ENCODE peak calls at places on chromosomes 3 and 15, in four cellular contexts. K, Q, M and Y are unnamed samples.

GRCh38 chr3:114377426-114377825 is 83.6 kb downstream of the TIGIT start:
- DNase-seq in Q (no peak), M (no peak), K (no peak), Y (no peak)

GRCh38 chr15:28123408-28124023 is 24.4 kb upstream of the OCA2 start:
- DNase-seq in M (peak; percentile 78), K (peak; percentile 88), Q (no peak), Y (peak; percentile 80)

GRCh38 chr15:63043391-63044076 is 987 bp downstream of the TPM1 start:
- DNase-seq in Q (no peak), M (peak; percentile 71), K (no peak), Y (peak; percentile 42)

GRCh38 chr15:69951511-69952209 is 146.1 kb downstream of the TLE3 start:
- DNase-seq in M (no peak), Q (peak; percentile 5), K (no peak), Y (no peak)

GRCh38 chr3:87410110-87410509 is 133.7 kb upstream of the POU1F1 start:
- DNase-seq in Q (no peak), K (no peak), M (no peak), Y (no peak)

GRCh38 chr3:194272861-194273266 is 78.3 kb downstream of the CPN2 start:
- DNase-seq in M (no peak), K (no peak), Q (no peak), Y (no peak)

GRCh38 chr15:41558400-41559238 is at the start of gene TYRO3:
- DNase-seq in Q (no peak), K (peak; percentile 76), M (peak; percentile 77), Y (peak; percentile 72)

GRCh38 chr3:141266797-141267555 is 35.4 kb downstream of the PXYLP1 start:
- DNase-seq in K (no peak), Q (no peak), M (no peak), Y (no peak)

DNA sequence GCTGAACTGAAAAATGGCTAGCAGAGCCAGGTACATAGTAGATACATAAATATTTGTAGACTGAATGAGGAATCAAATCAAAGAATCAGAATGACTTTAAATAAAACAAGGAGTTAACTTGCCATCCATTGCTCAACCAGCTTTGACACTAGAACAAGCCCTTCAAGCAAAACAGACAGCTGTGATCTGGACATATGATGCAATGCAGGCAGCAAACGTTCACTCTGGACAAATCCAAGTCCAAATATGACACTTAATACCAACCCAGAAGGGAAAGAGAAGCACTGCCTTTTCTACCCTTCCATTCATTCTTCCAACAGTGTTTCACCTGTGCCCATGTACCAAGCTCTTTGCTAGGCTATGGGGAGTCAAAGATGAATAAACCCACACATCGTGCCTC is 4.5 kb downstream of the THRB start:
- DNase-seq in K (no peak), M (no peak), Q (no peak), Y (no peak)
- H3K4me1 ChIP-seq in K (no peaks in the 10 kb centered on the region), M (peaks cover 13% of the 10 kb centered on the region), Q (peaks cover 20% of the 10 kb centered on the region), Y (peaks cover 15% of the 10 kb centered on the region)

DNA sequence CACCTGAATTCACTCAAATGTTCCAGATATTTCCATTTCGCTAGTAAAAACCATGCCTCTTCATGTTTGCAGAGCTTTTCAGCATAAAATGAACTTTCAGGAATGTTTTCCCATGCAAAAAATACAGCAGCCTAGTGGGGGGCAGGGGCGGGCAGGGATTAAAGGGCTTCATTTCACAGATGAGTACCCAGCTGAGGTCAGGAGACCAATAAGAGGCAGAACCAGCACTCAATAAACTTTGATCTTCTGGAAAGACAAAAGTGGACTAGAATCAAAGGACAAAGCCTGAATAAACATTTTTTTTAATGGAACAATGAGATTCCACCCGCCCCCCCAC is 8.0 kb downstream of the KLHL25 start:
- DNase-seq in Q (no peak), K (no peak), M (no peak), Y (no peak)
- H3K9me3 ChIP-seq in Q (no peaks in the 10 kb centered on the region), K (no peaks in the 10 kb centered on the region), M (no peaks in the 10 kb centered on the region), Y (no peaks in the 10 kb centered on the region)

GRCh38 chr15:74375303-74375693 is 7.9 kb upstream of the CYP11A1 start:
- DNase-seq in Q (peak; percentile 96), K (peak; percentile 86), M (peak; percentile 83), Y (peak; percentile 84)
- H3K4me3 ChIP-seq in Q (no peak overlapping the region), K (no peak overlapping the region), M (no peak overlapping the region), Y (no peak overlapping the region)

GRCh38 chr3:10384541-10385360 is 63.8 kb upstream of the SEC13 start:
- DNase-seq in Q (no peak), M (no peak), K (no peak), Y (no peak)

GRCh38 chr3:10380906-10381795 is 60.2 kb upstream of the SEC13 start:
- DNase-seq in Q (no peak), M (no peak), K (no peak), Y (no peak)

GRCh38 chr3:10386121-10386520 is 65.2 kb upstream of the SEC13 start:
- DNase-seq in K (no peak), M (no peak), Q (no peak), Y (no peak)

GRCh38 chr3:10383850-10384248 is 62.9 kb upstream of the SEC13 start:
- DNase-seq in K (no peak), M (no peak), Q (no peak), Y (no peak)

GRCh38 chr3:10382892-10383849 is 62.3 kb upstream of the SEC13 start:
- DNase-seq in M (no peak), Q (no peak), K (no peak), Y (no peak)
- H3K4me1 ChIP-seq in M (no peaks in the 10 kb centered on the region), Q (no peaks in the 10 kb centered on the region), K (peaks cover 4% of the 10 kb centered on the region), Y (no peaks in the 10 kb centered on the region)

GRCh38 chr15:90907051-90907660 is 4.1 kb downstream of the MAN2A2 start:
- DNase-seq in M (peak; percentile 26), Q (no peak), K (no peak), Y (no peak)
- H3K9me3 ChIP-seq in M (no peaks in the 10 kb centered on the region), Q (no peaks in the 10 kb centered on the region), K (no peaks in the 10 kb centered on the region), Y (no peaks in the 10 kb centered on the region)

DNA sequence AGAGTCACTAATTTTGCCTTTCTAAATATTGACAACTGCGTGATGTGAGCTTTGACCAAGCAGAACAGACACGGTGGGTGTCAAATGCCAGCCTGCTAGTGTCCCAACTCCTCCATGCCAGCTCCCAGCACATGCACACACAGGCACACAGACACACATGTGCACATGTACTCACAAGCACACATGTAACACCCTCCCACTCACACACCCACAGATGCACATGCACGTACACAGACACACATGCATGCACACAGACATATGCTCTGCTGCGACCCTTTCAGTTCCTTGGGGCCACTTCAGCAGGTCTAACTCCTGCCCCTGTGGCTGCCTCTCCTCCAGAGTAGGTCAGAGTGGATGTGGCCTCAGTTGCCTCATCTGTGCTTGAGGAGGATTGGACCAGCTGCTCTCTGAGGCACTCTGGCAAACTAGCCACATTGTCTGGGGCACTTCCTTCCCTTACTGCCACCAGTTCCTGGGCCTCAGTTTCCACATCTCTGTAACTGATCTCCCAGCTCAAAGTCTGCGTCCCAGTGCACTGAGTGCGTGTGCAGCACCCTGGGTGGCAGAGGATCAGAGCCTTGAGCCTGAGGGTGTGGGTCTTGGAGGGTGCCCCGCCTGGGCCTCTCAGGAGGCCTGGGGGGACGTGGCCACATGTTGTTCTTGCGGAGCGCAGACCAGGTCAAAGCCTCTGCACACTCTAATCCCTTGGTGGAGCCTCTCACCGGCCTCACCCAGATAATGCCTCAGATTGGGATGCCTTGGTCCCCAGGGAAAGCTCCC is 55.0 kb upstream of the PRR23E start:
- DNase-seq in M (no peak), K (no peak), Q (no peak), Y (no peak)
- H3K4me3 ChIP-seq in M (no peak overlapping the region), K (no peak overlapping the region), Q (no peak overlapping the region), Y (no peak overlapping the region)

GRCh38 chr3:14842277-14842676 is 23.5 kb downstream of the FGD5 start:
- DNase-seq in M (no peak), K (no peak), Q (no peak), Y (no peak)
- H3K4me1 ChIP-seq in M (peaks cover 7% of the 10 kb centered on the region), K (no peaks in the 10 kb centered on the region), Q (peaks cover 39% of the 10 kb centered on the region), Y (no peaks in the 10 kb centered on the region)

GRCh38 chr3:177104299-177104992 is 92.8 kb downstream of the TBL1XR1 start:
- DNase-seq in M (no peak), K (no peak), Q (no peak), Y (no peak)

GRCh38 chr3:177093966-177094365 is 103.3 kb downstream of the TBL1XR1 start:
- DNase-seq in Q (no peak), M (no peak), K (no peak), Y (no peak)

GRCh38 chr3:177102526-177102925 is 94.8 kb downstream of the TBL1XR1 start:
- DNase-seq in M (no peak), K (peak; percentile 61), Q (no peak), Y (peak; percentile 3)

DNA sequence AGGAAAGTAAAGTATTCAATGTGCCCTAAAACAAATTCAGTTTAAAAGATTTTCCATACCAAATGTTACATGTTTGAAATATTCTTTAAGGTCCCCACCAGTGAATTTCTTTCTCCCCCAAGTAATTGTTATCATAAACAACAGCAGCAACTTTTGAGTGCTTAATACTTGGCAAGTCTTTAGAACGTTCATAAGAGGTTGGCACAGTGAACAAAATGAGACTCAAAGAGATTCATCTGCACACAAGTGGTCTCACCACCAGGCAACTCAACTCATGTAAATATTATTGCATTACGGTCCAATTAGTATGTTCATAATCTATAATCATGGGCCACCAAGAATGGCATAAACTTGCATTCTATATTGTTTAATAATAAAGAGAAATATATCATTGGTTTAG is 98.7 kb downstream of the TBL1XR1 start:
- DNase-seq in M (no peak), Q (no peak), K (no peak), Y (no peak)
- H3K9me3 ChIP-seq in M (no peaks in the 10 kb centered on the region), Q (no peaks in the 10 kb centered on the region), K (no peaks in the 10 kb centered on the region), Y (peaks cover 3% of the 10 kb centered on the region)

GRCh38 chr3:46662771-46663551 is 30.5 kb downstream of the ALS2CL start:
- DNase-seq in K (peak; percentile 23), M (no peak), Q (no peak), Y (no peak)
- H3K4me3 ChIP-seq in K (no peak overlapping the region), M (no peak overlapping the region), Q (no peak overlapping the region), Y (no peak overlapping the region)